ENCODE peak calls at places on chromosomes 16 and 17, in nine cellular contexts. L, V, I, Z, C, B, N, A and K are unnamed samples. For H3K36me3, the result is how much of the 10 kb centered on the place peaks cover.

GRCh38 chr16:85302018-85302847 is 190.0 kb upstream of the CIBAR2 start:
- DNase-seq in L (peak), V (no peak), I (peak), Z (no peak), C (no peak), B (no peak), N (no peak), A (no peak), K (no peak)

GRCh38 chr17:7388856-7389255 is 5.5 kb downstream of the PLSCR3 start:
- DNase-seq in L (no peak), V (no peak), I (no peak), Z (no peak), C (no peak), B (no peak), N (no peak), A (no peak), K (no peak)

GRCh38 chr16:85193876-85194275 is 81.6 kb upstream of the CIBAR2 start:
- DNase-seq in L (no peak), V (no peak), I (no peak), Z (no peak), C (no peak), B (no peak), N (no peak), A (no peak), K (no peak)

GRCh38 chr17:66739553-66739952 is 95.4 kb upstream of the CACNG5 start:
- DNase-seq in L (no peak), V (no peak), I (no peak), Z (no peak), C (no peak), B (no peak), N (no peak), A (no peak), K (no peak)

GRCh38 chr17:50437409-50437808 is 11.4 kb downstream of the ACSF2 start:
- DNase-seq in L (no peak), V (no peak), I (no peak), Z (no peak), C (no peak), B (no peak), N (no peak), A (no peak), K (no peak)

GRCh38 chr17:40035162-40035559 is 19.0 kb downstream of the MED24 start:
- DNase-seq in L (peak), V (no peak), I (no peak), Z (peak), C (no peak), B (no peak), N (no peak), A (no peak), K (peak)

GRCh38 chr17:75516619-75517276 is 420 bp downstream of the TSEN54 start:
- DNase-seq in L (peak), V (peak), I (peak), Z (peak), C (no peak), B (no peak), N (no peak), A (peak), K (peak)

GRCh38 chr16:88770459-88771293 is 14.3 kb downstream of the PIEZO1 start:
- DNase-seq in L (peak), V (peak), I (peak), Z (no peak), C (no peak), B (peak), N (no peak), A (no peak), K (peak)

GRCh38 chr17:147796-148740 is 10.7 kb downstream of the SCGB1C2 start:
- DNase-seq in L (peak), V (peak), I (peak), Z (no peak), C (no peak), B (peak), N (no peak), A (no peak), K (no peak)

GRCh38 chr16:17748005-17748719 is 277.4 kb upstream of the XYLT1 start:
- DNase-seq in L (no peak), V (no peak), I (no peak), Z (no peak), C (no peak), B (no peak), N (no peak), A (no peak), K (no peak)

GRCh38 chr17:81690066-81690465 is 6.3 kb downstream of the HGS start:
- DNase-seq in L (no peak), V (no peak), I (no peak), Z (no peak), C (no peak), B (no peak), N (no peak), A (no peak), K (no peak)

GRCh38 chr17:48100591-48101011 is 677 bp downstream of the CBX1 start:
- DNase-seq in L (peak), V (peak), I (peak), Z (no peak), C (no peak), B (peak), N (no peak), A (no peak), K (no peak)

GRCh38 chr17:41784207-41784744 is 2.2 kb downstream of the JUP start:
- DNase-seq in L (peak), V (peak), I (peak), Z (no peak), C (no peak), B (peak), N (no peak), A (no peak), K (no peak)

GRCh38 chr17:40311575-40311974 is 2.6 kb downstream of the RARA start:
- DNase-seq in L (no peak), V (peak), I (peak), Z (no peak), C (no peak), B (peak), N (no peak), A (no peak), K (no peak)

GRCh38 chr17:56601613-56602012 is 8.1 kb downstream of the NOG start:
- DNase-seq in L (no peak), V (no peak), I (no peak), Z (no peak), C (no peak), B (no peak), N (no peak), A (no peak), K (no peak)

DNA sequence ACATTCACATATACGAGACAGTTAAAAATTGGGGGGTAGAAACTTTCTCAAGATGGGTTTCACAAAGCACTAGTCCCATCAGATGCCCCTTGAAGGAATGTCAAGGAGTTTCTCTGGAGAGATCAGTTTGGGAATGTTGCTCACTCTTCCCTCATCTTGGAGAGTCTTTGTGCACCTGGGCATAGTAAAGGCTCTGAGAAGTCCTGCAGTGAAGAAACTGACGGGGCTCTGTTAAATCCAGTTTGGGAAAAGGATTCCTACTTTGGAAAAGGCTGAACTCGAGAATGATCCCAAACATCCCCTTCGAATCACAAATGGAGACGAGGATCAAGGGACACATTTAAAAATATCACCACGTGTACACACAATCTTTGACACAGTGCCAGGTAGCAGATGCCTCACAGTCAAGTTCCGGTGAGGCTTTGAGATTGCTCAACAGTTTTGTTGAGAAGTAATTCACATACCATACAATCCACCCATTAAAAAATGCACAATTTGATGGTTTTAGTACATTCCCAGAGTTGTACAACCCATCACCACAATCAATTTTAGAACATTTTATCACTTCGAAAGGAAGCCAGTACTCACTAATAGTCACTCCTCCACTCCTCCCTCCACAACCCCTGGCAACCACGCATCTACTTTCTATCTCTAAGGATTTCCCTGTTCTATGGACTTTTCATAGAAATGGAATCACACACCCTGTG is 203.4 kb upstream of the FOXF1 start:
- DNase-seq in L (no peak), V (no peak), I (no peak), Z (no peak), C (no peak), B (no peak), N (no peak), A (no peak), K (no peak)
- H3K4me3 ChIP-seq in L (no peak), V (no peak), I (no peak), Z (no peak), C (no peak), B (no peak), N (no peak), A (no peak), K (no peak)

DNA sequence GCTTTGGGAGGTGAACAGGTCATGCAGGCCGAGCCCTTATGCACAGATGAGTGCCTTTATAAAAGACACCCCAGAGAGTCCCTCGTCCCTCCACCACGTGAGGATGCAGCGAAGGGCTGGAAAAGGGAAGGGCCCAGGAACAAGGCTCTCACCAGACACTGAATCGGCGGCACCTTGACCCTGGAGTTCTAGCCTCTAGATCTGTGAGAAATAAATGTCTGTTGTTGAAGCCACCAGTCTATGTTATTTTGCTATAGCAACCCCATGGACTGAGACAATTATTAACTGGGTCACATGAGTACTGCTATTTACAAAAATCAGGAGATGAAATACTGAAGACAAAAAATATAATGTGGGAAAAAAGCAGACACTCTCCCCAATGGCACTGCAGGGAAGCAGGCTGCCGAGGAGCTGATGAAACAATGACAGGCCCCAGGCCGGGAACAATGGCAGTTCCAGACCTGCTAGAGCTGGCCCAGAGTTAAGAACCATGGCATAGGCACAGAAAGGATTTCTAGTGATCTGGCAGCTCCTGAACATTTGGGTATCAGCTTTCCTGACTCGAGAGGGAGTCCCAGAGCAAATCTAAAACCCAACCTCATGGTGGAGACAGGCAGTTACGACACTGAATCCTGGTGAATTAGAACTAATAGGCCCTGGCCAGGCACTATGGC is 17.8 kb upstream of the GGA2 start:
- DNase-seq in L (no peak), V (no peak), I (no peak), Z (no peak), C (no peak), B (no peak), N (no peak), A (no peak), K (no peak)
- H3K36me3 ChIP-seq in L (half or more), V (half or more), I (under half), Z (half or more), C (half or more), B (half or more), N (under half), A (under half), K (under half)

DNA sequence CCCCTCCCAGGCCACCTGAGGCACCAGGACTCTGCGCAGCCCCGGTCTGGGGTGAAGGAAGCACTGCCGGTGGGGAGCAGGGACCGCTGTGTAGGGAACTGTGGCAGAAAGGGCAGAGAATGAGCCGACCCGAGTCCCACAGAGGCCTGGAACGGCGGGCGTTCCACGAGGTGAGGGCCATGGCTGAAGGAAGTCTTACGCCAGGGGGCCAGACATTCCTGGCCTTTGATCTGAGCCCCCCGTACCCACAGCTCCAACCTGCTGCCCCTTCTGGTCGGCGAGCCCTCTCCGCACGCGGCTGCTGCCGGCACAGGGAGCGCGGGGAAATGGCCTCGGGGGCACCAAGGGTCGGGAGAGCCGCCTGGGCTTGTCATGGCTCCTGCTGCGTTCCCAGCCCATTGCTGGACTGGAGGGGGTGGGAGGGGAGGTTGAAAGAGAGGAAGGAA is 1.4 kb upstream of the WNT3 start:
- DNase-seq in L (no peak), V (no peak), I (no peak), Z (no peak), C (no peak), B (no peak), N (no peak), A (no peak), K (no peak)
- H3K4me3 ChIP-seq in L (no peak), V (no peak), I (no peak), Z (no peak), C (peak), B (peak), N (no peak), A (no peak), K (no peak)

DNA sequence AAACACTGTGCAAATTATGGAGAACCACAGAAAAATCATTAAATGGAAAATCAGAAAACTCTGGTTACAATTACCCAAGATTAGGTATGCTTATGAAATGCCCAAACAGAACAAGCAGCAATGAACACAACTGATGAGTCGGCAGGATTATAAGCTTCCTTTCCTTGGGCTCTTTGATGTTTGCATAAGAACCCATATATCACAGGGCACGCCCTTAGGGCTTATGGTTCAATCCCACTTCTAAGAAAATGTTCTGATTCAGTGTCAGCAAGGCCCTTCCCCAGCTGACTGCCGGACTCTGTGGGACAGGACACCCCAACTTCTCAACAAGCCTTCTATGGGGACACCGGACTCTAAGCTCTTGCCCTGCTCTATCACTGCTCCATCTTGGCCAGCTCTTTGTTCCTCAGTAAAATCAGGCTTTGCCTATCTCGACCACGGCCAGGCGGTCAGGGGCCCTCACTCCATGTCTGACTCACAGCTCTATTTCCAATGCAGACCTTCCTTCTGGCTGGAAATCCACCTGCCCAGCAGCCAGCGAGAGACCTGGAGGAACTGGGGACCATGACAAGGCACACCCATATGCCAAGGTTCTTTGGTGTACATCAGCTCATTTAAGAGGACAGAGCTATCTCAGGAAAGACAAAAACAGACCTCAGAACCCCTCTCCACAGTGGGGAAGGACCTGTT is 26.8 kb downstream of the LITAFD start:
- DNase-seq in L (no peak), V (no peak), I (no peak), Z (no peak), C (no peak), B (no peak), N (no peak), A (peak), K (no peak)
- H3K36me3 ChIP-seq in L (half or more), V (half or more), I (under half), Z (half or more), C (half or more), B (half or more), N (half or more), A (under half), K (under half)

DNA sequence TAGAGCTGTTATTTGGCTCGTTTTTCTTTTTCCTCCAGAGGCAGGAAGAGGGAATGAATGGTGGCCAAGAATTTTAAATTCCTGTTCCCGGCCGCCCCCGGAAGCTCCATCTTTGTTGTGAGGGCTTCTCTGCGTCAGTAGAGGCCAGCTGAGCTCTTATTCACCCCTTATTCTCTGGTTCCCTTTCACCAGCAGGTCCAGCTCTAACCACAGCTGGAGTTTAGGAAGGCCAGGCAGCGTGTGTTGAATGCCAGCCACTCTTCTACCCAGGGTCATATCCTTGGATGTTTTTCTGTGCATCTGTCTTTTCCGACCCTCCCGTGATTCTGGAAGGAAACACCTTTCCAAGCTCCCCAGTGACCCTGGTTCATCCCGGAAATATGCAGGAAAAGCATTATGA is 570.5 kb downstream of the WWOX start:
- DNase-seq in L (no peak), V (peak), I (peak), Z (no peak), C (no peak), B (no peak), N (no peak), A (no peak), K (peak)
- H3K4me3 ChIP-seq in L (no peak), V (no peak), I (no peak), Z (no peak), C (no peak), B (no peak), N (no peak), A (no peak), K (no peak)

GRCh38 chr17:60496051-60496450 is 30.0 kb downstream of the APPBP2 start:
- DNase-seq in L (no peak), V (no peak), I (no peak), Z (no peak), C (no peak), B (no peak), N (no peak), A (no peak), K (no peak)
- H3K36me3 ChIP-seq in L (half or more), V (half or more), I (under half), Z (half or more), C (half or more), B (half or more), N (under half), A (under half), K (half or more)

GRCh38 chr16:1510272-1510671 is 17.1 kb downstream of the TELO2 start:
- DNase-seq in L (no peak), V (no peak), I (no peak), Z (no peak), C (no peak), B (no peak), N (no peak), A (no peak), K (no peak)
- H3K4me3 ChIP-seq in L (no peak), V (no peak), I (no peak), Z (no peak), C (peak), B (no peak), N (no peak), A (no peak), K (no peak)

GRCh38 chr16:3785413-3785812 is 68.1 kb upstream of the TRAP1 start:
- DNase-seq in L (no peak), V (no peak), I (no peak), Z (no peak), C (no peak), B (no peak), N (no peak), A (no peak), K (no peak)

GRCh38 chr16:3791701-3792100 is 74.4 kb upstream of the TRAP1 start:
- DNase-seq in L (no peak), V (no peak), I (no peak), Z (no peak), C (no peak), B (no peak), N (no peak), A (no peak), K (no peak)

GRCh38 chr16:3787924-3788661 is 70.8 kb upstream of the TRAP1 start:
- DNase-seq in L (no peak), V (no peak), I (no peak), Z (no peak), C (no peak), B (no peak), N (no peak), A (no peak), K (no peak)

GRCh38 chr16:3789375-3790067 is 72.2 kb upstream of the TRAP1 start:
- DNase-seq in L (no peak), V (no peak), I (no peak), Z (no peak), C (no peak), B (no peak), N (no peak), A (no peak), K (no peak)

GRCh38 chr16:3788711-3789374 is 71.5 kb upstream of the TRAP1 start:
- DNase-seq in L (no peak), V (no peak), I (no peak), Z (no peak), C (no peak), B (no peak), N (no peak), A (no peak), K (no peak)
- H3K36me3 ChIP-seq in L (half or more), V (half or more), I (under half), Z (half or more), C (under half), B (half or more), N (under half), A (under half), K (under half)

GRCh38 chr16:11346700-11347319 is 1.6 kb downstream of the RMI2 start:
- DNase-seq in L (no peak), V (no peak), I (no peak), Z (no peak), C (no peak), B (no peak), N (no peak), A (no peak), K (no peak)
- H3K4me3 ChIP-seq in L (no peak), V (no peak), I (no peak), Z (peak), C (no peak), B (no peak), N (no peak), A (no peak), K (peak)